ENCODE peak calls at places on chromosomes 16 and 17, in four cellular contexts. H, O, Z and T are unnamed samples.

GRCh38 chr17:60586288-60586974 is 13.6 kb upstream of the PPM1D start:
- DNase-seq in O (no peak), H (no peak), Z (peak; percentile 20), T (no peak)

GRCh38 chr17:67376509-67376891 is 581 bp upstream of the PITPNC1 start:
- DNase-seq in Z (no peak), O (no peak), H (no peak), T (no peak)

GRCh38 chr17:73740370-73740769 is 96.1 kb upstream of the SDK2 start:
- DNase-seq in Z (no peak), H (no peak), O (no peak), T (no peak)

GRCh38 chr17:27206447-27206846 is 87.5 kb upstream of the WSB1 start:
- DNase-seq in Z (no peak), H (no peak), O (no peak), T (peak; percentile 27)

GRCh38 chr17:2174048-2174447 is 119.1 kb downstream of the HIC1 start:
- DNase-seq in O (no peak), Z (no peak), H (no peak), T (no peak)

GRCh38 chr17:68314916-68315535 is 23.7 kb downstream of the ARSG start:
- DNase-seq in O (no peak), H (no peak), Z (no peak), T (peak; percentile 52)

GRCh38 chr16:50210266-50211038 is 55.9 kb upstream of the ADCY7 start:
- DNase-seq in O (peak; percentile 59), Z (peak; percentile 19), H (peak; percentile 91), T (peak; percentile 79)

GRCh38 chr16:54939537-54940278 is 9.0 kb downstream of the IRX5 start:
- DNase-seq in Z (no peak), H (peak; percentile 90), O (no peak), T (no peak)

GRCh38 chr17:17495448-17496188 is 577 bp downstream of the RASD1 start:
- DNase-seq in Z (no peak), H (peak; percentile 86), O (peak; percentile 46), T (no peak)

GRCh38 chr17:68498479-68499326 is 13.5 kb upstream of the PRKAR1A start:
- DNase-seq in H (no peak), O (no peak), Z (no peak), T (no peak)

GRCh38 chr16:54937673-54938350 is 7.1 kb downstream of the IRX5 start:
- DNase-seq in Z (no peak), O (no peak), H (no peak), T (no peak)

GRCh38 chr16:22638393-22639206 is 127.9 kb downstream of the NPIPB5 start:
- DNase-seq in H (no peak), Z (no peak), O (no peak), T (no peak)